ENCODE peak calls at places on chromosomes 6 and 20, in six cellular contexts. One of them, this sample, is unnamed.

GRCh38 chr6:163170294-163170883 is 244.1 kb upstream of the QKI start:
- DNase-seq in heart left ventricle: no peak
- DNase-seq in ovary: no peak
- DNase-seq in HCT116: no peak
- DNase-seq in neural progenitor cell: no peak
- DNase-seq in transverse colon: no peak
- DNase-seq in this sample: peak; percentile 19

GRCh38 chr6:16576391-16577368 is 184.6 kb downstream of the ATXN1 start:
- DNase-seq in heart left ventricle: no peak
- DNase-seq in ovary: no peak
- DNase-seq in HCT116: no peak
- DNase-seq in neural progenitor cell: no peak
- DNase-seq in transverse colon: peak; percentile 37
- DNase-seq in this sample: no peak

GRCh38 chr6:4931530-4932505 is 72.0 kb downstream of the RPP40 start:
- DNase-seq in heart left ventricle: no peak
- DNase-seq in ovary: no peak
- DNase-seq in HCT116: no peak
- DNase-seq in neural progenitor cell: peak; percentile 36
- DNase-seq in transverse colon: peak; percentile 73
- DNase-seq in this sample: peak; percentile 20

GRCh38 chr6:152636675-152637421 is at the start of gene SYNE1:
- DNase-seq in heart left ventricle: peak; percentile 65
- DNase-seq in ovary: peak; percentile 73
- DNase-seq in HCT116: no peak
- DNase-seq in neural progenitor cell: peak; percentile 67
- DNase-seq in transverse colon: no peak
- DNase-seq in this sample: peak; percentile 66

GRCh38 chr6:54716869-54717268 is 129.7 kb upstream of the FAM83B start:
- DNase-seq in heart left ventricle: no peak
- DNase-seq in ovary: no peak
- DNase-seq in HCT116: no peak
- DNase-seq in neural progenitor cell: no peak
- DNase-seq in transverse colon: no peak
- DNase-seq in this sample: no peak

GRCh38 chr20:24533449-24533848 is 64.0 kb downstream of the SYNDIG1 start:
- DNase-seq in heart left ventricle: no peak
- DNase-seq in ovary: no peak
- DNase-seq in HCT116: no peak
- DNase-seq in neural progenitor cell: no peak
- DNase-seq in transverse colon: no peak
- DNase-seq in this sample: no peak

GRCh38 chr6:37675606-37676005 is 22.1 kb downstream of the MDGA1 start:
- DNase-seq in heart left ventricle: no peak
- DNase-seq in ovary: no peak
- DNase-seq in HCT116: no peak
- DNase-seq in neural progenitor cell: no peak
- DNase-seq in transverse colon: no peak
- DNase-seq in this sample: no peak

GRCh38 chr6:13818341-13818740 is 4.0 kb upstream of the MCUR1 start:
- DNase-seq in heart left ventricle: no peak
- DNase-seq in ovary: no peak
- DNase-seq in HCT116: no peak
- DNase-seq in neural progenitor cell: peak; percentile 33
- DNase-seq in transverse colon: no peak
- DNase-seq in this sample: no peak

GRCh38 chr6:47083586-47084047 is 41.5 kb upstream of the ADGRF1 start:
- DNase-seq in heart left ventricle: peak; percentile 95
- DNase-seq in ovary: peak; percentile 94
- DNase-seq in HCT116: no peak
- DNase-seq in neural progenitor cell: no peak
- DNase-seq in transverse colon: peak; percentile 88
- DNase-seq in this sample: peak; percentile 96

GRCh38 chr6:6721606-6722005 is 133.1 kb downstream of the LY86 start:
- DNase-seq in heart left ventricle: no peak
- DNase-seq in ovary: no peak
- DNase-seq in HCT116: no peak
- DNase-seq in neural progenitor cell: no peak
- DNase-seq in transverse colon: no peak
- DNase-seq in this sample: no peak

GRCh38 chr6:127120109-127120786 is 1.8 kb downstream of the RSPO3 start:
- DNase-seq in heart left ventricle: no peak
- DNase-seq in ovary: peak; percentile 6
- DNase-seq in HCT116: no peak
- DNase-seq in neural progenitor cell: peak; percentile 37
- DNase-seq in transverse colon: no peak
- DNase-seq in this sample: no peak

DNA sequence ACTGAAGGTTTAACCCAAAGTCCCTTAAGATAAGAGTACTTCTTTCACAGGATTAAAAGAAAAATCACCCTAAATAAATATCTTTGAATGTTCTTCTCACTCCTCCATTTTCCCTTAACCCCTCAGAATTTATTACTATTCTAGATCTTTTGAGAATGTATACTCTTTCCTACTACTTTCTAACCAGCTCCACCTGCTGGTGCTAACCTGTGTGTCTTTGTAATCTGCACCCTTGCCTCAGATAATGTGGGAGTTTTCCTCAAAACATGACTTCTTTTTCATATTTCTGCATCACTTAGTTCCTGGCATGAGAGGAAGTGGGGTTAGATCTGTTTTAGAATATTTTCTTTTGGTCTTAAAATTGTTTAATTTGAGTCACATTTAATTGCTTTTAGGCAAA is 394.2 kb downstream of the BMP2 start:
- DNase-seq in heart left ventricle: no peak
- DNase-seq in ovary: no peak
- DNase-seq in HCT116: no peak
- DNase-seq in neural progenitor cell: peak; percentile 32
- DNase-seq in transverse colon: peak; percentile 10
- DNase-seq in this sample: peak; percentile 29
- H3K4me3 ChIP-seq in heart left ventricle: no peak overlapping the region
- H3K4me3 ChIP-seq in ovary: no peak overlapping the region
- H3K4me3 ChIP-seq in HCT116: no peak overlapping the region
- H3K4me3 ChIP-seq in neural progenitor cell: no peak overlapping the region
- H3K4me3 ChIP-seq in transverse colon: no peak overlapping the region
- H3K4me3 ChIP-seq in this sample: no peak overlapping the region

GRCh38 chr6:88636871-88637270 is 326.5 kb downstream of the RNGTT start:
- DNase-seq in heart left ventricle: no peak
- DNase-seq in ovary: no peak
- DNase-seq in HCT116: no peak
- DNase-seq in neural progenitor cell: no peak
- DNase-seq in transverse colon: no peak
- DNase-seq in this sample: no peak
- H3K27me3 ChIP-seq in heart left ventricle: no peaks in the 10 kb centered on the region
- H3K27me3 ChIP-seq in ovary: no peaks in the 10 kb centered on the region
- H3K27me3 ChIP-seq in HCT116: no peaks in the 10 kb centered on the region
- H3K27me3 ChIP-seq in neural progenitor cell: no peaks in the 10 kb centered on the region
- H3K27me3 ChIP-seq in transverse colon: no peaks in the 10 kb centered on the region
- H3K27me3 ChIP-seq in this sample: no peaks in the 10 kb centered on the region

DNA sequence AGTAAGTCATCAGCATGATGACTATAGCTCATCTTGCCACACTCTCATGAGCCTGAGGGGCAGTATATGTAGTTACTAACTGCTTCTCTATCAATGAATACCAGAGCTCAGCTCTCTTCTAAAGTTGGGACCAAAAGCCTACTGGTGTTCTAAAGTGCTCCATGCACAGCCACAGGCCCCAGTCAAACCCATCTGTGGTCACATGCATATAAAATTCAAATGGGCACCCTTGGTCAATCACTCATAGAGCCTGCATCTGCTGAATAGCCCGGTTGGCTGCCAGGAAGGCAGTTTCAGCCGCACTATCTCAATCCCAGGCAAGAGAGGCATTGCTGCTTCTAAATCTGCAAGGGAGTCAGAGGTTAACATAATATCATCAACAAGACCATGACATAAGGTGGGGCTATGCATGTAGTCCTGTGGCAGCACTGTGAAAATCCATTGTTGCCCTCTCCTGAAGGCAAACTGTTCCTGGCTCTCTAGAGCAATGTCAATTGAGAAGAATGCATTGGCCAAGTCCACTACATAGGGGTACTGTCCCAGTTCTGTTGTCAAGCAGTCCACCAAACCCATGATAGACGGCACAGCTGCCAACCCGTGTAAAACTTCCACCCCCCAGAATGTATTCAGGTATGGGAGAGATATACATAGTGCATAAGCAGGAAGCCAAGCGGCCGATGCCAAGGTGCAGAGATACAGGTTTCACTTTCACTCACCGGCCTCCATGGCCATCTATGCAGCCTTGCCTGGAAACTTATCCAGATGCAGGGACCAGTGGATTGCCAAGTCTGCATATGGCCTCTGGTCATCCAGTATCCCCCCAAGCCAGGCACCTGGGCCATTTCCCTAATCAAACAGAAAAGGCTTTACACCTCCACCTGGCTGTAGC is 76.2 kb downstream of the ALDH8A1 start:
- DNase-seq in heart left ventricle: no peak
- DNase-seq in ovary: no peak
- DNase-seq in HCT116: no peak
- DNase-seq in neural progenitor cell: no peak
- DNase-seq in transverse colon: peak; percentile 26
- DNase-seq in this sample: no peak
- H3K9me3 ChIP-seq in heart left ventricle: no peaks in the 10 kb centered on the region
- H3K9me3 ChIP-seq in ovary: no peaks in the 10 kb centered on the region
- H3K9me3 ChIP-seq in HCT116: peaks cover 9% of the 10 kb centered on the region
- H3K9me3 ChIP-seq in neural progenitor cell: no peaks in the 10 kb centered on the region
- H3K9me3 ChIP-seq in transverse colon: no peaks in the 10 kb centered on the region
- H3K9me3 ChIP-seq in this sample: no peaks in the 10 kb centered on the region

DNA sequence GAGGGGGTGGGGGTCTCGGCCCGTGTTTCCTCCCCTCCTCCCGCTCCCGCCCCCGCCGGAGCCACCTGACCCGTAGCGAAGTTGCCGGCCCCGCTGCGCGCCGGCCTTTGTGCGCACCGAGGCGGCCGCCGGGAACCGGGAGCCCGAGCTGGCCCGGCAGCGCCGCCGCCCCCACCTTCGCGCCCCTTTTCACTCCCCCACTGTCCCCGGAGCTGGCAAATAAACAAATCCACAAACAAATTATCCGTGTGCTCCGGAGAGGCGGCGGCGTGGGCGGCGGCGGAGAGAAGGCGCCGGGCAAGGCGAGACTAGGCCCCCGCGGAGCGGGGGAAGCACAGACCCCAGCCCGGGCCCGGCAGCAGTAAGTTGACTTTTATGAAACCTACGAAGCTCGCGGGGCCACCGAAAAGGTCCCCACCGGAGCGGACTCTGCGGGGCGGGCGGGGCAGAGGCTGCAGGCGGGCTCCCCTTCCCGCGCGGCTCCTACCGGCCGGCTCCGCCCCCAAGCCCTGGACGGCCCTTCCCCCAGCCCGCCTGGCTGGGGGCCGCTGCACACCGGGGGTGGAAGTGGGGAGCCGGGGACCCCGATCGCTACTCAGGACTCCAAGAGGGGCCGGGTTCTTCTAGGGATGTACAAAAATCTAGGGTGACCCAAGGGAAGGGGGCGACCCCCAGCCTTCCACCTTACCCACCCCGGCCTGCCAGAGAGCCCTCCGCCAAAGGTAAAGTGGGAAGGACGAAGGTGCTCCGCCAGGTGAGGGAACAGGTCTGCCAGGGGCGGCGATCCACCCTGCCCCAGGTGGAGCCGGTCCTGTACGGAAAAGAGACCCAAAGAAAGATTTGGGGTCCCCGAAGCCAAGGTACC is 40.7 kb downstream of the YTHDF1 start:
- DNase-seq in heart left ventricle: no peak
- DNase-seq in ovary: no peak
- DNase-seq in HCT116: no peak
- DNase-seq in neural progenitor cell: no peak
- DNase-seq in transverse colon: no peak
- DNase-seq in this sample: no peak
- H3K4me3 ChIP-seq in heart left ventricle: no peak overlapping the region
- H3K4me3 ChIP-seq in ovary: no peak overlapping the region
- H3K4me3 ChIP-seq in HCT116: no peak overlapping the region
- H3K4me3 ChIP-seq in neural progenitor cell: peak overlapping the region; percentile 53
- H3K4me3 ChIP-seq in transverse colon: no peak overlapping the region
- H3K4me3 ChIP-seq in this sample: peak overlapping the region; percentile 8

DNA sequence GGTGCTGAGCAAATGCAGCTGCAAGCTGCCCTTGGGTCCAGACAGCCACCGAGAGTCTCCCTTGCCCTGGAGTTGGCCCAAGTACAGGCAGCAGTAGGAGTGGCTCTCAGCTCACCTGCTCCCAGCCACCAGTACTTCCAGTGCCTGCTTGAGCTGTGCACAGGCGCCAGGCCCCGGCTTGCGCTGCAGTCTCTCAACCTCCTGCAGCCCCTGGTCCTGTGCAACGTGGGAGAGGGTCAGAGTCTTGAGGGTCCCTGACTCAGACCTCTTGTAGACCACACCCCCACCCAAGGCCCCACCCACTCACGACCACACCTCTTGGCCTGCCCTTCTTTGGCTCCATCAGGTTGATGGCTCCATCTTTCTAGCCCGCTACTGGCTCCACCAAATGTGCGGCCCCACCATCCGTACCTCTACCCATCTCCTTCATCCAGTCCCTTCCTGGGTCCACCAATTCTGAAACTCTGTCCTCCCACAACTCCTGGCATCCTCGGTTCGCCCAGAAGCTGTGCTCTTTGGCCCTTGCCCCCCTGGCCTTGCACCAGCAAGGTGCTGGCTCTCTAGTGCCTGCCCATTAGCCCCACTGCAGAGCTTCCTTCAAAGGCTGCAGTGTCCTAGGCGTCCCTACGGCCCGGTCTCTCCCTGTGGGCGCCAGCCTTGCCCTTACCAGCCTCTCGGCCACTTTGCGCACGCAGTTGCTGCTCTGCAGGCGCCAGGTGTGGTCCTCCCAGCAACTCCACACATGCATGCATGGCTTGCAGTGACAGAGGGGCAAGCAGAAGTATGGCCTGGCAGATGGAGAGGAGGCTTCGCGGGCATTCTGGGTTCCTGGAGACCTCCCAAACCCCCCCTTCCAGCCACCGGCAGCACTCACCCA is 16.5 kb upstream of the SPAG4 start:
- DNase-seq in heart left ventricle: no peak
- DNase-seq in ovary: no peak
- DNase-seq in HCT116: no peak
- DNase-seq in neural progenitor cell: no peak
- DNase-seq in transverse colon: peak; percentile 60
- DNase-seq in this sample: no peak
- H3K27me3 ChIP-seq in heart left ventricle: peaks cover 13% of the 10 kb centered on the region
- H3K27me3 ChIP-seq in ovary: no peaks in the 10 kb centered on the region
- H3K27me3 ChIP-seq in HCT116: no peaks in the 10 kb centered on the region
- H3K27me3 ChIP-seq in neural progenitor cell: peaks cover 53% of the 10 kb centered on the region
- H3K27me3 ChIP-seq in transverse colon: peaks cover 19% of the 10 kb centered on the region
- H3K27me3 ChIP-seq in this sample: peaks cover 41% of the 10 kb centered on the region

DNA sequence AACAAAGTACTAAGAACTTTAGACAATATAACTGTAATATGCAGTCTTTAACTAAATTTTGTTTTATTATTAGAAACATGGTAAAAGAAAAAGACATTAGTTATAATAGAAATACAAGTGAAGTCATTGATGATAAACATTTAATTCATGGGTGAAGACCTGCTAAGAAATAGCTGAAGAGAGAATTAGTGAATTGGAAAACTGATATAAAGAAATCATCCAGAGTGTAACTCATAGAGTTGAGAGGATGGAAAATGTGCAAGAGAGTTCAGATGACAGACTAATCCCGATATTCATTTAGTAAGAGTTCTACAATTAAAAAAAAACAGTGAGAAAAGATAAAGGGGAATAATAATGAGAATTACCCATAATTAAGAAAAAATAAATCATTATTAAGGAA is 220.7 kb upstream of the THBS2 start:
- DNase-seq in heart left ventricle: no peak
- DNase-seq in ovary: no peak
- DNase-seq in HCT116: no peak
- DNase-seq in neural progenitor cell: no peak
- DNase-seq in transverse colon: no peak
- DNase-seq in this sample: no peak
- H3K9me3 ChIP-seq in heart left ventricle: peaks cover 15% of the 10 kb centered on the region
- H3K9me3 ChIP-seq in ovary: no peaks in the 10 kb centered on the region
- H3K9me3 ChIP-seq in HCT116: peaks cover 4% of the 10 kb centered on the region
- H3K9me3 ChIP-seq in neural progenitor cell: no peaks in the 10 kb centered on the region
- H3K9me3 ChIP-seq in transverse colon: peaks cover 3% of the 10 kb centered on the region
- H3K9me3 ChIP-seq in this sample: peaks cover 3% of the 10 kb centered on the region

GRCh38 chr6:44377971-44378370 is 9.5 kb upstream of the CDC5L start:
- DNase-seq in heart left ventricle: no peak
- DNase-seq in ovary: no peak
- DNase-seq in HCT116: no peak
- DNase-seq in neural progenitor cell: no peak
- DNase-seq in transverse colon: no peak
- DNase-seq in this sample: no peak
- H3K4me3 ChIP-seq in heart left ventricle: no peak overlapping the region
- H3K4me3 ChIP-seq in ovary: no peak overlapping the region
- H3K4me3 ChIP-seq in HCT116: no peak overlapping the region
- H3K4me3 ChIP-seq in neural progenitor cell: no peak overlapping the region
- H3K4me3 ChIP-seq in transverse colon: no peak overlapping the region
- H3K4me3 ChIP-seq in this sample: no peak overlapping the region